ENCODE peak calls at places on chromosome 2, in nine cellular contexts. M is BE2C; B is stimulated activated CD4-positive, alpha-beta T cell treated with anti-CD3 and anti-CD28 coated beads, TNF-alpha, amount 100 ng/mL, for 4 hours; K is NCI-H1417; O is stimulated activated naive CD8-positive, alpha-beta T cell treated with anti-CD3 and anti-CD28 coated beads, Interleukin-15, amount 100 ng/mL, for 72 hours; T is adrenal gland; L is ecto neural progenitor cell; J is H54; C is CD4-positive, alpha-beta memory T cell. F is an unnamed sample.

GRCh38 chr2:43838560-43839267 is at the start of the genes ABCG5 and ABCG8:
- DNase-seq in C (no peak), J (no peak), L (no peak), M (no peak), K (no peak), B (no peak), T (no peak), O (no peak), F (no peak)

GRCh38 chr2:213317929-213318328 is 33.7 kb downstream of the SPAG16 start:
- DNase-seq in M (no peak), T (no peak), J (no peak), B (no peak), C (no peak), O (no peak), K (no peak), L (no peak), F (no peak)

GRCh38 chr2:15809504-15809903 is 130.8 kb upstream of the MYCN start:
- DNase-seq in L (no peak), M (no peak), O (no peak), J (no peak), B (no peak), T (no peak), K (no peak), C (no peak), F (no peak)

GRCh38 chr2:42795871-42796301 is 3.5 kb upstream of the HAAO start:
- DNase-seq in O (no peak), T (no peak), L (no peak), B (no peak), C (no peak), J (no peak), K (no peak), M (no peak), F (peak)

GRCh38 chr2:74938264-74938663 is 20.2 kb upstream of the POLE4 start:
- DNase-seq in L (no peak), O (no peak), T (no peak), C (no peak), K (no peak), J (no peak), M (no peak), B (no peak), F (no peak)

GRCh38 chr2:44931177-44931795 is 10.2 kb upstream of the SIX3 start:
- DNase-seq in M (no peak), C (no peak), K (no peak), L (peak), O (no peak), T (no peak), B (no peak), J (no peak), F (no peak)

GRCh38 chr2:194550702-194551101 is 1106.3 kb upstream of the SLC39A10 start:
- DNase-seq in C (no peak), M (no peak), T (no peak), L (no peak), K (no peak), B (no peak), J (no peak), O (no peak), F (no peak)

GRCh38 chr2:31235504-31235902 is 1.6 kb downstream of the EHD3 start:
- DNase-seq in O (no peak), C (no peak), T (peak), M (no peak), L (no peak), K (no peak), B (no peak), J (peak), F (peak)

GRCh38 chr2:112700004-112700667 is 20.7 kb upstream of the NT5DC4 start:
- DNase-seq in J (no peak), M (no peak), K (no peak), T (no peak), C (no peak), B (no peak), O (no peak), L (no peak), F (no peak)

GRCh38 chr2:88903744-88904353 is 212.4 kb downstream of the RPIA start:
- DNase-seq in T (peak), K (no peak), L (no peak), C (no peak), J (no peak), M (peak), O (no peak), B (no peak), F (peak)

GRCh38 chr2:42824454-42824807 is 32.0 kb upstream of the HAAO start:
- DNase-seq in L (no peak), O (no peak), K (no peak), J (no peak), B (no peak), C (no peak), M (no peak), T (no peak), F (no peak)

GRCh38 chr2:48175254-48175653 is 269.0 kb upstream of the FBXO11 start:
- DNase-seq in M (no peak), C (no peak), L (no peak), K (no peak), B (no peak), J (peak), O (no peak), T (no peak), F (no peak)

GRCh38 chr2:60508307-60508706 is 45.1 kb downstream of the BCL11A start:
- DNase-seq in B (no peak), C (no peak), O (no peak), L (no peak), M (no peak), K (no peak), T (no peak), J (no peak), F (no peak)

GRCh38 chr2:75604479-75604878 is 42.1 kb upstream of the MRPL19 start:
- DNase-seq in K (no peak), L (no peak), C (no peak), T (no peak), O (no peak), J (no peak), M (no peak), B (no peak), F (peak)

GRCh38 chr2:241035818-241036396 is 37.5 kb downstream of the SNED1 start:
- DNase-seq in J (no peak), C (peak), O (peak), K (no peak), M (no peak), L (no peak), T (no peak), B (peak), F (no peak)

F was measured in Caki2.